ENCODE peak calls at places on chromosomes 13 and 19, in ten cellular contexts. I, W, S, G, B, O, U, Q, T and R are unnamed samples.

GRCh38 chr13:33633701-33634525 is 184.0 kb upstream of the RFC3 start:
- DNase-seq in S (no peak), W (no peak), O (no peak), I (no peak), T (peak; percentile 78), B (no peak), U (no peak), G (peak; percentile 76), Q (no peak), R (no peak)

GRCh38 chr13:109281823-109282239 is 504.6 kb downstream of the IRS2 start:
- DNase-seq in O (no peak), I (no peak), G (no peak), Q (no peak), U (no peak), W (no peak), B (no peak), S (no peak), T (no peak), R (no peak)

GRCh38 chr13:114043421-114044053 is 69.7 kb upstream of the C13orf46 start:
- DNase-seq in B (no peak), U (no peak), S (no peak), I (peak; percentile 85), Q (peak; percentile 56), O (no peak), G (peak; percentile 93), W (no peak), T (peak; percentile 91), R (peak; percentile 71)

GRCh38 chr19:28218728-28219127 is 994.2 kb downstream of the UQCRFS1 start:
- DNase-seq in G (no peak), S (no peak), T (no peak), O (no peak), W (no peak), B (no peak), I (no peak), U (no peak), Q (no peak), R (no peak)

GRCh38 chr13:28918030-28918429 is 97.9 kb downstream of the MTUS2 start:
- DNase-seq in I (no peak), O (no peak), Q (no peak), T (no peak), G (no peak), U (no peak), W (no peak), S (no peak), B (no peak), R (no peak)

GRCh38 chr19:36719687-36720556 is 32.5 kb downstream of the ZNF567 start:
- DNase-seq in Q (peak; percentile 9), G (no peak), O (no peak), S (no peak), W (no peak), B (no peak), T (peak; percentile 5), I (no peak), U (no peak), R (no peak)

GRCh38 chr13:28753946-28754345 is 35.2 kb upstream of the SLC46A3 start:
- DNase-seq in O (no peak), W (no peak), U (no peak), B (no peak), I (no peak), G (no peak), T (no peak), S (no peak), Q (no peak), R (no peak)

GRCh38 chr13:21069561-21070004 is 8.2 kb upstream of the LATS2 start:
- DNase-seq in G (peak; percentile 98), W (no peak), Q (no peak), U (no peak), B (no peak), S (peak; percentile 62), T (peak; percentile 97), I (no peak), O (no peak), R (peak; percentile 37)

GRCh38 chr13:30744056-30744684 is 8.8 kb downstream of the ALOX5AP start:
- DNase-seq in Q (no peak), G (peak; percentile 59), W (no peak), U (peak; percentile 74), T (peak; percentile 57), O (no peak), S (peak; percentile 71), B (no peak), I (peak; percentile 97), R (no peak)

GRCh38 chr13:30179547-30180256 is 127.6 kb downstream of the KATNAL1 start:
- DNase-seq in B (no peak), O (no peak), S (no peak), Q (no peak), W (no peak), I (no peak), U (no peak), T (no peak), G (no peak), R (no peak)

GRCh38 chr13:101757446-101758039 is 305.1 kb downstream of the ITGBL1 start:
- DNase-seq in W (no peak), T (peak; percentile 79), O (no peak), G (peak; percentile 58), Q (peak; percentile 55), I (no peak), B (no peak), U (no peak), S (no peak), R (no peak)

GRCh38 chr13:110264685-110265275 is 42.2 kb downstream of the COL4A1 start:
- DNase-seq in T (no peak), B (no peak), U (no peak), G (no peak), O (no peak), S (no peak), I (no peak), Q (no peak), W (no peak), R (no peak)

GRCh38 chr19:3047307-3048189 is 14.7 kb downstream of the TLE5 start:
- DNase-seq in S (peak; percentile 81), T (peak; percentile 83), Q (peak; percentile 92), I (peak; percentile 58), U (peak; percentile 60), B (no peak), G (peak; percentile 87), O (peak; percentile 56), W (peak; percentile 74), R (peak; percentile 79)

GRCh38 chr13:33937373-33938087 is 119.6 kb downstream of the RFC3 start:
- DNase-seq in S (no peak), B (no peak), U (no peak), I (no peak), W (no peak), G (no peak), O (peak; percentile 4), T (no peak), Q (peak; percentile 26), R (no peak)

GRCh38 chr19:50967924-50968708 is 1.3 kb downstream of the KLK6 start:
- DNase-seq in Q (peak; percentile 51), I (no peak), U (no peak), B (no peak), O (no peak), G (no peak), W (no peak), S (no peak), T (no peak), R (no peak)

GRCh38 chr19:24029941-24030636 is 56.9 kb upstream of the ZNF254 start:
- DNase-seq in B (no peak), O (no peak), S (no peak), T (no peak), G (no peak), I (no peak), U (no peak), W (no peak), Q (peak; percentile 66), R (no peak)

GRCh38 chr19:38710928-38711725 is 33.1 kb downstream of the CAPN12 start:
- DNase-seq in U (no peak), O (no peak), W (no peak), S (no peak), T (no peak), B (no peak), I (no peak), G (no peak), Q (no peak), R (no peak)

GRCh38 chr19:10018219-10018618 is 4.9 kb downstream of the RDH8 start:
- DNase-seq in S (no peak), G (no peak), Q (no peak), I (no peak), T (no peak), B (no peak), W (no peak), U (no peak), O (no peak), R (no peak)

GRCh38 chr19:34228762-34229161 is 25.6 kb upstream of the GARRE1 start:
- DNase-seq in Q (no peak), U (no peak), I (no peak), S (no peak), O (no peak), G (no peak), T (no peak), B (no peak), W (no peak), R (no peak)

GRCh38 chr19:29260477-29261317 is 47.7 kb upstream of the UQCRFS1 start:
- DNase-seq in W (no peak), T (peak; percentile 18), G (no peak), O (no peak), I (no peak), B (no peak), S (no peak), U (no peak), Q (peak; percentile 75), R (no peak)

GRCh38 chr19:862529-863304 is 3.3 kb downstream of the CFD start:
- DNase-seq in U (peak; percentile 70), S (peak; percentile 74), O (peak; percentile 48), G (peak; percentile 49), T (peak; percentile 54), I (peak; percentile 72), B (no peak), W (peak; percentile 70), Q (peak; percentile 95), R (no peak)